ENCODE peak calls at places on chromosome 19, in four cellular contexts. R is esophagus muscularis mucosa, C is transverse colon, D is stomach. O is an unnamed sample.

GRCh38 chr19:48510421-48511268 is 990 bp downstream of the LMTK3 start:
- DNase-seq in R (no peak), C (peak; percentile 71), D (peak; percentile 67), O (no peak)

GRCh38 chr19:39670998-39671397 is 15.3 kb downstream of the LGALS16 start:
- DNase-seq in R (peak; percentile 24), C (no peak), D (no peak), O (no peak)

GRCh38 chr19:51034704-51035103 is at the start of gene KLK12:
- DNase-seq in R (no peak), C (no peak), D (no peak), O (no peak)

GRCh38 chr19:543912-544608 is at the start of gene GZMM:
- DNase-seq in R (no peak), C (peak; percentile 32), D (no peak), O (no peak)

GRCh38 chr19:10625762-10626138 is 397 bp downstream of the SLC44A2 start:
- DNase-seq in R (no peak), C (no peak), D (no peak), O (no peak)

GRCh38 chr19:11286312-11286974 is 9.5 kb upstream of the TSPAN16 start:
- DNase-seq in R (no peak), C (no peak), D (no peak), O (no peak)

GRCh38 chr19:50677636-50678035 is 28.4 kb downstream of the C19orf81 start:
- DNase-seq in R (no peak), C (no peak), D (no peak), O (no peak)

GRCh38 chr19:32896516-32897214 is 27.1 kb upstream of the SLC7A9 start:
- DNase-seq in R (no peak), C (no peak), D (no peak), O (no peak)

GRCh38 chr19:52022193-52022592 is 6.0 kb downstream of the ZNF614 start:
- DNase-seq in R (no peak), C (no peak), D (no peak), O (no peak)

GRCh38 chr19:49513746-49514118 is 1.3 kb downstream of the FCGRT start:
- DNase-seq in R (no peak), C (no peak), D (no peak), O (no peak)

GRCh38 chr19:48638831-48639381 is 1.7 kb upstream of the DBP start:
- DNase-seq in R (no peak), C (peak; percentile 24), D (no peak), O (peak; percentile 67)

GRCh38 chr19:13318190-13318589 is 168.0 kb downstream of the IER2 start:
- DNase-seq in R (no peak), C (no peak), D (no peak), O (no peak)

GRCh38 chr19:12913011-12913561 is 6.0 kb downstream of the SYCE2 start:
- DNase-seq in R (peak; percentile 92), C (peak; percentile 66), D (peak; percentile 77), O (peak; percentile 75)

GRCh38 chr19:38850976-38851621 is 1.3 kb upstream of the HNRNPL start:
- DNase-seq in R (no peak), C (peak; percentile 48), D (no peak), O (peak; percentile 83)

GRCh38 chr19:3229888-3230496 is 5.5 kb downstream of the CELF5 start:
- DNase-seq in R (no peak), C (no peak), D (no peak), O (no peak)
- H3K27me3 ChIP-seq in R (peaks cover 9% of the 10 kb centered on the region), C (peaks cover 60% of the 10 kb centered on the region), D (peaks cover 97% of the 10 kb centered on the region), O (peaks cover 75% of the 10 kb centered on the region)

GRCh38 chr19:1651548-1652394 is 644 bp downstream of the TCF3 start:
- DNase-seq in R (no peak), C (peak; percentile 58), D (no peak), O (no peak)
- TF ChIP-seq POLR2AphosphoS5 in R (no peak), C (no peak), D (no peak), O (no peak)

GRCh38 chr19:41936961-41937360 is 8.7 kb upstream of the ERFL start:
- DNase-seq in R (no peak), C (no peak), D (no peak), O (no peak)

GRCh38 chr19:41936416-41936850 is 8.2 kb upstream of the ERFL start:
- DNase-seq in R (no peak), C (no peak), D (no peak), O (no peak)

GRCh38 chr19:41937525-41937924 is 9.3 kb upstream of the ERFL start:
- DNase-seq in R (no peak), C (no peak), D (no peak), O (no peak)

GRCh38 chr19:41939861-41940442 is 11.7 kb upstream of the ERFL start:
- DNase-seq in R (no peak), C (peak; percentile 62), D (peak; percentile 43), O (no peak)

GRCh38 chr19:41937976-41938375 is 9.7 kb upstream of the ERFL start:
- DNase-seq in R (no peak), C (no peak), D (no peak), O (no peak)
- TF ChIP-seq EP300 in R (no peak), C (no peak), D (no peak), O (no peak)

GRCh38 chr19:7705387-7706187 is 3.7 kb upstream of the FCER2 start:
- DNase-seq in R (no peak), C (peak; percentile 72), D (peak; percentile 44), O (no peak)

GRCh38 chr19:7704280-7705060 is 2.5 kb upstream of the FCER2 start:
- DNase-seq in R (no peak), C (no peak), D (no peak), O (no peak)

GRCh38 chr19:7706188-7706530 is 4.2 kb upstream of the FCER2 start:
- DNase-seq in R (no peak), C (no peak), D (no peak), O (no peak)

GRCh38 chr19:7709932-7710460 is 8.1 kb upstream of the FCER2 start:
- DNase-seq in R (no peak), C (no peak), D (no peak), O (no peak)

GRCh38 chr19:7706662-7707454 is 4.9 kb upstream of the FCER2 start:
- DNase-seq in R (no peak), C (no peak), D (no peak), O (no peak)
- H3K27me3 ChIP-seq in R (no peaks in the 10 kb centered on the region), C (no peaks in the 10 kb centered on the region), D (peaks cover 37% of the 10 kb centered on the region), O (peaks cover 14% of the 10 kb centered on the region)

DNA sequence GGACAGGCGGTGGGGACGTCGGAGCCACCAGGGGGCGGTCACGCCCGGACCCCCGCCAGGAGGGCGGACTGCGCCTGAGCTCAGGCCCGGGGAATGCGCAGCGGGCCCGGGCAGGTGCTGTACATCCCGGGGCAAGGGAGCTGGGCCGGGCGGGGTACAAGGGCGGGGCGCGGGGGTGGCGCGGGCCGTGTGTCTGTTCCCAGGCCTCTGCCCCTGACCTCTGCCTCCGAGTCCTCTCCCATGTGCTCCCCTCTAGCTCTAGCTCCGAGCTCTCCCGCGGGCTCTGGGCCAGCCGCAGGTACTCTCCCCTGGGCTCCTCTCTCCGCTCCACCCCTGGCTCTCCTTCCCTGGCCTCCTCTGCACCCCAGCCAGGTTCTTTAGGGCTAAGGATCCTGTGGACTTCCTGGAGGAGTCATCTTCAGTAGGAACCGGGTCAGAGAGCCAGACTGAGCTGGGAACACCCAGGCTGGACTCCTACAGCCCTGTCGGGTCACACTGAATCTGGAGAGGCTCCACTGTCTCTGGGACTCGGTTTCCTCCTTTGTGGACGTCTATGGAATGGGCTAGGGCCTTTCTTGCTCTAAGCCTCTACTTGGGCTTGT is 2.3 kb downstream of the PPP1R13L start:
- DNase-seq in R (no peak), C (peak; percentile 67), D (peak; percentile 31), O (peak; percentile 76)
- TF ChIP-seq POLR2AphosphoS5 in R (no peak), C (no peak), D (no peak), O (no peak)

GRCh38 chr19:31319465-31319864 is 29.8 kb downstream of the TSHZ3 start:
- DNase-seq in R (no peak), C (no peak), D (no peak), O (no peak)
- TF ChIP-seq EP300 in R (no peak), C (no peak), D (no peak), O (no peak)

O was measured in suprapubic skin.